ENCODE peak calls at places on chromosomes 3 and 15, in nine cellular contexts. C, W, K, V, O, B, I, U and M are unnamed samples.

GRCh38 chr15:28978011-28978378 is 92.2 kb downstream of the APBA2 start:
- DNase-seq in C (no peak), W (no peak), K (no peak), V (no peak), O (no peak), B (no peak), I (no peak), U (no peak), M (no peak)

GRCh38 chr15:57439128-57440030 is 63.1 kb downstream of the CGNL1 start:
- DNase-seq in C (no peak), W (no peak), K (peak; percentile 28), V (no peak), O (no peak), B (no peak), I (no peak), U (no peak), M (no peak)

GRCh38 chr3:45712434-45713110 is 23.4 kb downstream of the SACM1L start:
- DNase-seq in C (no peak), W (no peak), K (no peak), V (no peak), O (peak; percentile 86), B (no peak), I (no peak), U (no peak), M (no peak)

GRCh38 chr3:72031581-72031980 is 246.6 kb upstream of the PROK2 start:
- DNase-seq in C (no peak), W (peak; percentile 59), K (peak; percentile 59), V (peak; percentile 20), O (peak; percentile 74), B (no peak), I (no peak), U (no peak), M (no peak)

GRCh38 chr15:66882251-66883020 is 180.4 kb downstream of the SMAD6 start:
- DNase-seq in C (no peak), W (peak; percentile 24), K (peak; percentile 79), V (peak; percentile 67), O (peak; percentile 59), B (no peak), I (no peak), U (no peak), M (no peak)

GRCh38 chr15:85282504-85283115 is 97.8 kb upstream of the AKAP13 start:
- DNase-seq in C (no peak), W (no peak), K (peak; percentile 10), V (peak; percentile 42), O (peak; percentile 77), B (peak; percentile 32), I (no peak), U (no peak), M (peak; percentile 21)

GRCh38 chr3:133954961-133955360 is 59.3 kb upstream of the RAB6B start:
- DNase-seq in C (no peak), W (no peak), K (no peak), V (no peak), O (no peak), B (no peak), I (no peak), U (no peak), M (no peak)

GRCh38 chr3:54999159-54999558 is 71.3 kb upstream of the LRTM1 start:
- DNase-seq in C (no peak), W (peak; percentile 75), K (peak; percentile 95), V (no peak), O (peak; percentile 76), B (peak; percentile 45), I (no peak), U (no peak), M (peak; percentile 78)

GRCh38 chr15:74840851-74841760 is 1.9 kb downstream of the ULK3 start:
- DNase-seq in C (no peak), W (no peak), K (no peak), V (no peak), O (no peak), B (no peak), I (no peak), U (no peak), M (no peak)

GRCh38 chr15:74838746-74839525 is 4.0 kb downstream of the ULK3 start:
- DNase-seq in C (no peak), W (no peak), K (no peak), V (no peak), O (no peak), B (no peak), I (no peak), U (no peak), M (no peak)

GRCh38 chr15:74841761-74842385 is 1.1 kb downstream of the ULK3 start:
- DNase-seq in C (no peak), W (no peak), K (no peak), V (no peak), O (no peak), B (no peak), I (no peak), U (peak; percentile 12), M (no peak)

GRCh38 chr15:74838117-74838516 is 4.8 kb downstream of the ULK3 start:
- DNase-seq in C (no peak), W (no peak), K (no peak), V (no peak), O (no peak), B (no peak), I (no peak), U (no peak), M (no peak)

DNA sequence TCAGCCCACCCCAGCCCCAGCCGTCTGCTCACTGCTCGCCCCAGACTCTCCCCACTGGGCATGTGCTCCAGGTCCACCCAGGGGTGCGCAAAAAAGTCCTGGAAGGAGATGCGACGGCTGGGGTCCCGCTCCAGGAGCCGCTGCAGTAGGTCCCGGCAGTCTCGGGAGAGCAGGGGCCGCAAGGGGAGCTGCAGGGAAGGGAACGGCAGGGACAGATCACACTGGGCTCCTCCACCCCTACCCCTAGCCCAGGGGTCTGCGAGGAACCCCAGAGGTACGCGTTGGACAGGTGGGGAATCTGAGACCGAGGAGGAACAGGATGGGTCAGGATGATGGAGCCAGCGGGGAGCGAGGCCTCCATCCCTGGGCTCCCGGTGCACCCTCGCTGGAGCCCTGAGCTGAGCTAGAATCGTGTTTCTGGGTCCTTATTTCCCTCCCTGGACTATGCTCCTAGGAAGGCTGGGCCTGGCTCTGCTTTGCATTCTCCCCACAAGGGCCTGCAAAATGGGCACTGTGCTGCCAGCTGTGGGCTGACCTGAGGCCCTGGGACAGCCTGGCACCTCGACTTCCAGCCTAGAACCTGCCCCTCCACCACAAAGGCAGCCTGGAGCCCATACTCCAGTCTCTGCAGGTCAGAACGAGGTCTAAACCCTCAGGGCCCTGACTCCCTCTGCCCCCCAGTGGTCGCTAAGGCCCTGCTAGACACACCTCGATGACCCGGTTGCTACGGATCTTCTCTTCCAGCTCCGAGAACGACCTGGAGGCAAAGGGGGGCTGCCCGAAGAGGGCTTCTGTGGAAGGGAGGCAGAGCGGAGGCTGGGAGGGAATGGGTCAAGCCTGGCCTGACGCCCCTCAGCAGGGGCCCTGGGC is 3.2 kb downstream of the ULK3 start:
- DNase-seq in C (no peak), W (no peak), K (no peak), V (no peak), O (no peak), B (no peak), I (no peak), U (no peak), M (no peak)
- TF ChIP-seq CTCF in C (no peak), W (peak; percentile 7), K (no peak), V (no peak), O (peak; percentile 20), B (peak; percentile 1), I (no peak), U (no peak), M (no peak)

GRCh38 chr15:48966595-48967301 is 3.0 kb upstream of the SHC4 start:
- DNase-seq in C (no peak), W (peak; percentile 88), K (peak; percentile 29), V (no peak), O (peak; percentile 66), B (peak; percentile 37), I (no peak), U (peak; percentile 54), M (no peak)

GRCh38 chr15:48964898-48965297 is 1.2 kb upstream of the SHC4 start:
- DNase-seq in C (no peak), W (no peak), K (no peak), V (no peak), O (no peak), B (no peak), I (no peak), U (no peak), M (no peak)

GRCh38 chr15:48965972-48966371 is 2.3 kb upstream of the SHC4 start:
- DNase-seq in C (no peak), W (peak; percentile 80), K (peak; percentile 85), V (no peak), O (peak; percentile 79), B (no peak), I (no peak), U (peak; percentile 48), M (no peak)

GRCh38 chr15:48962662-48963523 is 826 bp downstream of the SHC4 start:
- DNase-seq in C (peak; percentile 53), W (peak; percentile 47), K (peak; percentile 59), V (peak; percentile 52), O (peak; percentile 46), B (no peak), I (no peak), U (no peak), M (no peak)

DNA sequence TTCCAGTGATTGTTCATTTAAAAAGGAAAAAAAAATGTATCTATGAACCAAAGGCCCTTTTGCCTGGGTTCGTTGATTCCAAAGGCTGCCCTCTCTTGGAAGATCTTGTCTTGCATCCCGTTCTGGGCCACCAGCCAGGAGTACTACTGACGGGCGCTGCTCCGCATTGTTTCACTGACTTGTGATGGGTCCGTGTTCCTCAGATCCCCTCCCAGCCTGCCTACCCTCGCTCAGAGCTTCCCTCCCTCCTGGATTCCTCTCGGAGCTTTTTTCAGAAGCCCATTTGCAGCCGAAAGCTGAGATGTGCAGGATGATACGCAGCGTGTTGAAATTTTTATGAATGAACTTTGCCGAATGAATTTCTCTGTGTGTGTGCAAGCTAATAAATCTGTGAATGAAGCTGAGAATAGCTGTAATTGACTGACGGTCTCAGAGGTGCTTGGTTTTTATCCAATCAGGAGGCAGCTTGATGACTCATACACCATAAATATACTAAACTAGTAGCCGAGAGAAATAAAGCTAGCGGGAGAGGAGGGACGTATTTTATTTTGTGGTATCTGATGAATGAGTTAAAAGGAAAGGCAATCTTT is at the start of gene SHC4:
- DNase-seq in C (peak; percentile 63), W (peak; percentile 86), K (peak; percentile 88), V (peak; percentile 63), O (peak; percentile 86), B (no peak), I (no peak), U (peak; percentile 69), M (no peak)
- TF ChIP-seq CTCF in C (no peak), W (peak; percentile 15), K (peak; percentile 40), V (no peak), O (peak; percentile 70), B (peak; percentile 30), I (no peak), U (no peak), M (peak; percentile 36)

GRCh38 chr15:90637693-90638092 is 79.5 kb upstream of the BLM start:
- DNase-seq in C (peak; percentile 89), W (no peak), K (no peak), V (no peak), O (no peak), B (no peak), I (no peak), U (no peak), M (no peak)

GRCh38 chr15:90641581-90642463 is 75.3 kb upstream of the BLM start:
- DNase-seq in C (no peak), W (no peak), K (no peak), V (no peak), O (no peak), B (no peak), I (no peak), U (no peak), M (no peak)

GRCh38 chr15:90640862-90641261 is 76.3 kb upstream of the BLM start:
- DNase-seq in C (no peak), W (no peak), K (no peak), V (no peak), O (no peak), B (no peak), I (no peak), U (no peak), M (no peak)

GRCh38 chr15:90638241-90638691 is 78.9 kb upstream of the BLM start:
- DNase-seq in C (no peak), W (no peak), K (no peak), V (no peak), O (no peak), B (no peak), I (no peak), U (no peak), M (no peak)

DNA sequence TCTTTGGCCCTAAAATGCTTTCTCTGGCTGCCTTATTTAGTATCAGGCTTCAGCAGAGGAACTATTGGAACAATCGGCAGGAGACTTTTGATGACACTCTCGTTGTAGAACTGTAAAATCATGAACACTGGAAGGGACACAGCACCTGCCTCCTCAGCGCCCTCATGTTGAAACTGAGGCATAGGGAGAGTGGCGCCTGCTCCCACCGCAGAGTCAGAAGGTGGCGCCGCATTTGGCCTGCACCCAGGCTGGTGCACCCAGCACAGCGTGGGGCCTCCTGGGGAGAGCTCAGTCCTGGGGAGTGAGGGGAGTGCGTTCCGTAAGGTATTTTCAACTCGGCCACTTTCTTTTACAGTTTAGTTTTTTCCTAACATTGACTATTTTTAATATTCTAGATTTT is 78.2 kb upstream of the BLM start:
- DNase-seq in C (no peak), W (no peak), K (no peak), V (no peak), O (no peak), B (no peak), I (no peak), U (no peak), M (no peak)
- TF ChIP-seq CTCF in C (no peak), W (no peak), K (no peak), V (no peak), O (peak; percentile 18), B (no peak), I (no peak), U (no peak), M (no peak)

GRCh38 chr3:124078978-124079911 is 87.3 kb upstream of the ROPN1 start:
- DNase-seq in C (no peak), W (peak; percentile 44), K (peak; percentile 57), V (no peak), O (peak; percentile 50), B (no peak), I (no peak), U (peak; percentile 27), M (no peak)
- TF ChIP-seq CTCF in C (peak; percentile 81), W (peak; percentile 49), K (peak; percentile 83), V (peak; percentile 73), O (peak; percentile 96), B (peak; percentile 81), I (peak; percentile 87), U (peak; percentile 35), M (peak; percentile 52)